ENCODE peak calls at places on chromosomes 2 and 18, in nine cellular contexts. J is tibial artery; V is hepatocyte; W is dorsolateral prefrontal cortex; E is CD8-positive, alpha-beta T cell; T is heart right ventricle; P is A549; G is gastrocnemius medialis; I is kidney epithelial cell. Z is an unnamed sample.

GRCh38 chr2:71531522-71532047 is 78.2 kb downstream of the DYSF start:
- DNase-seq in J (peak), V (peak), W (no peak), E (no peak), T (no peak), P (peak), G (no peak), I (no peak), Z (peak)

GRCh38 chr18:68791801-68792200 is 6.1 kb upstream of the CCDC102B start:
- DNase-seq in J (no peak), V (peak), W (no peak), E (no peak), T (no peak), P (peak), G (no peak), I (no peak), Z (no peak)

GRCh38 chr2:26475832-26476501 is 2.0 kb downstream of the OTOF start:
- DNase-seq in J (no peak), V (no peak), W (no peak), E (no peak), T (no peak), P (no peak), G (no peak), I (no peak), Z (no peak)

GRCh38 chr2:221467610-221468009 is 104.5 kb downstream of the EPHA4 start:
- DNase-seq in J (no peak), V (no peak), W (no peak), E (no peak), T (peak), P (no peak), G (no peak), I (no peak), Z (peak)

GRCh38 chr2:191617589-191617988 is 60.3 kb upstream of the NABP1 start:
- DNase-seq in J (no peak), V (no peak), W (no peak), E (peak), T (no peak), P (no peak), G (no peak), I (no peak), Z (no peak)

GRCh38 chr18:78017869-78018268 is 768.2 kb downstream of the GALR1 start:
- DNase-seq in J (no peak), V (no peak), W (no peak), E (no peak), T (no peak), P (no peak), G (no peak), I (no peak), Z (no peak)

GRCh38 chr2:138474093-138474834 is 27.3 kb upstream of the SPOPL start:
- DNase-seq in J (no peak), V (no peak), W (no peak), E (no peak), T (no peak), P (no peak), G (no peak), I (no peak), Z (no peak)

GRCh38 chr2:239355139-239355538 is 45.7 kb downstream of the HDAC4 start:
- DNase-seq in J (no peak), V (no peak), W (no peak), E (no peak), T (no peak), P (no peak), G (no peak), I (no peak), Z (peak)

GRCh38 chr2:171703574-171704347 is 16.5 kb downstream of the DYNC1I2 start:
- DNase-seq in J (no peak), V (peak), W (no peak), E (no peak), T (no peak), P (peak), G (no peak), I (no peak), Z (peak)

GRCh38 chr2:108377815-108378630 is at the start of gene SULT1C4:
- DNase-seq in J (no peak), V (peak), W (no peak), E (no peak), T (peak), P (no peak), G (no peak), I (no peak), Z (peak)
- H3K4me3 ChIP-seq in J (peak), V (peak), W (peak), E (no peak), T (peak), P (no peak), G (peak), I (peak), Z (peak)

GRCh38 chr18:54641734-54642133 is 50.7 kb downstream of the DYNAP start:
- DNase-seq in J (no peak), V (no peak), W (no peak), E (no peak), T (no peak), P (no peak), G (no peak), I (no peak), Z (no peak)

DNA sequence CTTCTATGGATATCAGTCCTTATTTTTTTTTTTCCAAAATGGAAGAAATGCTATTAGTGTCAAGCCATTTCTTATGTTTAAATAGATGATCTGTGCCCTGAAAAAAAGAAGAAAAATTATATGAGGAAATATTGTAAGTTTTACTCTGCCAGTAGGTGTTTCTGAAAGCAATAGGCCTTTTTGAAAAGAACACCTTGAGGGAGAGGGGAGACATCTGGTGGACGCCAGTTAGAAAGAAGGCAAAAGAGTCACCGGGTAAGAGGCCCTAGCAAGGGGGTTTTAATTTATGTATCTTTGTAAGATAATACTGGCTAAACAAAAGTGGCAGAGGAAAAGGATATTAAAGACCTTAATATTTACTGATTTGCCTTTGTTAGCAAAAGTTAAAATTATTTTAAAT is 56.1 kb downstream of the DYNAP start:
- DNase-seq in J (no peak), V (peak), W (no peak), E (no peak), T (no peak), P (peak), G (no peak), I (peak), Z (peak)
- TF ChIP-seq CTCF in J (no peak), V (peak), W (peak), E (no peak), T (no peak), P (peak), G (no peak), I (peak), Z (peak)

GRCh38 chr2:215427585-215427984 is 8.3 kb downstream of the FN1 start:
- DNase-seq in J (no peak), V (no peak), W (no peak), E (no peak), T (no peak), P (no peak), G (no peak), I (no peak), Z (peak)
- H3K4me3 ChIP-seq in J (no peak), V (no peak), W (no peak), E (no peak), T (no peak), P (no peak), G (no peak), I (no peak), Z (peak)

GRCh38 chr18:39841133-39842041 is 2113.6 kb upstream of the PIK3C3 start:
- DNase-seq in J (peak), V (peak), W (peak), E (no peak), T (peak), P (peak), G (no peak), I (peak), Z (peak)
- TF ChIP-seq CTCF in J (no peak), V (peak), W (peak), E (no peak), T (peak), P (peak), G (no peak), I (peak), Z (peak)

DNA sequence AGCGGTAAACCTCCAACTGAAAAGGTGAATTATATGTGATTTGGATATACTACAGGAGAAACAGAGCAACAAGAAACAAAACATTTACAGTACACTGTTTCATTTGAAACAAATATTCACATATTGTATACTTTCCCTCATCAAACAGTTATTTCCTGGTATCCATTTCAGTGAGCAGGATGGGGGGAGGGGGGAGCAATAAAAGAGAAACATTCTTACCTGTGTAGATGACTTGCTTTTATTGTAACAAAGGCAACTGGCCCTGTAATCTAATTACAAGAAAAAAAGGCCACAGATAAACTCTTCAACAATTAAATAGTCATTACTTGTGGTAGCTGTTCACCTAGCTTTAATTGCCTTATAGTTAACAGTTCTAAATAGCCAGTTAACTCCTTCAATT is 3.9 kb upstream of the PPP1CB start:
- DNase-seq in J (no peak), V (no peak), W (no peak), E (no peak), T (no peak), P (no peak), G (no peak), I (no peak), Z (no peak)
- H3K4me3 ChIP-seq in J (no peak), V (no peak), W (no peak), E (no peak), T (no peak), P (no peak), G (no peak), I (no peak), Z (no peak)

GRCh38 chr2:150485114-150485870 is 2.2 kb downstream of the RND3 start:
- DNase-seq in J (peak), V (peak), W (peak), E (no peak), T (peak), P (peak), G (peak), I (no peak), Z (peak)

GRCh38 chr2:150485871-150486538 is 1.5 kb downstream of the RND3 start:
- DNase-seq in J (peak), V (peak), W (peak), E (no peak), T (peak), P (peak), G (peak), I (no peak), Z (peak)

GRCh38 chr2:150486539-150487484 is 655 bp downstream of the RND3 start:
- DNase-seq in J (peak), V (peak), W (peak), E (no peak), T (peak), P (no peak), G (peak), I (no peak), Z (peak)

GRCh38 chr2:150490466-150490865 is 3.0 kb upstream of the RND3 start:
- DNase-seq in J (no peak), V (no peak), W (no peak), E (no peak), T (no peak), P (no peak), G (no peak), I (no peak), Z (no peak)

GRCh38 chr2:150487537-150488429 is at the start of gene RND3:
- DNase-seq in J (peak), V (peak), W (peak), E (no peak), T (peak), P (peak), G (peak), I (peak), Z (peak)
- TF ChIP-seq CTCF in J (peak), V (peak), W (peak), E (no peak), T (peak), P (peak), G (peak), I (peak), Z (peak)

GRCh38 chr18:3097082-3097481 is 84.1 kb upstream of the LPIN2 start:
- DNase-seq in J (no peak), V (no peak), W (no peak), E (no peak), T (no peak), P (no peak), G (no peak), I (no peak), Z (no peak)

GRCh38 chr18:3095921-3096320 is 83.0 kb upstream of the LPIN2 start:
- DNase-seq in J (no peak), V (no peak), W (no peak), E (no peak), T (no peak), P (no peak), G (no peak), I (no peak), Z (no peak)

GRCh38 chr18:3089579-3089978 is 76.6 kb upstream of the LPIN2 start:
- DNase-seq in J (no peak), V (no peak), W (no peak), E (no peak), T (no peak), P (no peak), G (no peak), I (no peak), Z (no peak)

GRCh38 chr18:3093624-3094354 is 80.8 kb upstream of the LPIN2 start:
- DNase-seq in J (no peak), V (no peak), W (no peak), E (no peak), T (peak), P (no peak), G (no peak), I (no peak), Z (no peak)

DNA sequence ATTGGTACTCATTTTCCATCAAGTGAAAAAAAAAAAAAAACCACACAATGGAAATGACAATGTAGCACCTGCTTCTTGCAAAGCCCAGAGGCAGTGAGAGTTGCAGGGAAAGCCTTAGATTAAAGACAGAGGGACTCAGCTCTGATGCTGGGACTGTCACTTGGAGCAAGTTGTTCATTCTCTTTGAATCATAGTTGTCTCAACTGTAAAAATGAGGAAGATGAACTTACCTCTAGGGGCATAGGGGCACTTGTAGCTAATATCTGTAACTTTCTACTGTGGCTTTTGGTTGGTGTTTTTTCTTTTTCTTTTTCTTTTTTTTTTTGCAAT is 81.4 kb upstream of the LPIN2 start:
- DNase-seq in J (no peak), V (no peak), W (no peak), E (no peak), T (no peak), P (no peak), G (no peak), I (no peak), Z (no peak)
- H3K4me3 ChIP-seq in J (no peak), V (no peak), W (no peak), E (no peak), T (no peak), P (no peak), G (no peak), I (no peak), Z (no peak)

GRCh38 chr18:75544051-75544481 is 116.6 kb upstream of the SMIM21 start:
- DNase-seq in J (no peak), V (no peak), W (no peak), E (no peak), T (no peak), P (no peak), G (no peak), I (no peak), Z (peak)

GRCh38 chr18:75548353-75548752 is 120.8 kb upstream of the SMIM21 start:
- DNase-seq in J (no peak), V (peak), W (no peak), E (no peak), T (no peak), P (peak), G (no peak), I (no peak), Z (no peak)

GRCh38 chr18:75545189-75545588 is 117.7 kb upstream of the SMIM21 start:
- DNase-seq in J (no peak), V (no peak), W (no peak), E (no peak), T (no peak), P (no peak), G (no peak), I (no peak), Z (no peak)

GRCh38 chr18:75544496-75544895 is 117.0 kb upstream of the SMIM21 start:
- DNase-seq in J (no peak), V (no peak), W (no peak), E (no peak), T (no peak), P (no peak), G (no peak), I (no peak), Z (peak)

GRCh38 chr18:75546964-75547363 is 119.5 kb upstream of the SMIM21 start:
- DNase-seq in J (no peak), V (no peak), W (no peak), E (no peak), T (no peak), P (peak), G (no peak), I (no peak), Z (no peak)
- TF ChIP-seq CTCF in J (no peak), V (no peak), W (no peak), E (no peak), T (no peak), P (no peak), G (no peak), I (no peak), Z (peak)

GRCh38 chr2:154692927-154693326 is 5.6 kb upstream of the KCNJ3 start:
- DNase-seq in J (peak), V (peak), W (peak), E (no peak), T (no peak), P (no peak), G (no peak), I (no peak), Z (no peak)
- H3K4me3 ChIP-seq in J (no peak), V (no peak), W (no peak), E (no peak), T (no peak), P (no peak), G (no peak), I (no peak), Z (no peak)

Z was measured in astrocyte of the spinal cord.